ENCODE peak calls at places on chromosome 22, in ten cellular contexts. K, M, E, P, L, G, I, Q, X and V are unnamed samples.

GRCh38 chr22:42673898-42674390 is 24.8 kb upstream of the CYB5R3 start:
- DNase-seq in K (no peak), X (peak), Q (no peak), I (no peak), G (no peak), E (no peak), P (no peak), M (no peak), L (peak), V (no peak)

GRCh38 chr22:32557424-32557823 is 82.8 kb downstream of the FBXO7 start:
- DNase-seq in I (no peak), X (no peak), K (no peak), Q (no peak), E (no peak), M (no peak), P (no peak), L (no peak), G (peak), V (no peak)

GRCh38 chr22:24140357-24140756 is 40.9 kb upstream of the SUSD2 start:
- DNase-seq in G (no peak), P (no peak), Q (no peak), X (no peak), M (no peak), L (no peak), I (no peak), E (no peak), K (no peak), V (no peak)

GRCh38 chr22:34429314-34429713 is 509.0 kb upstream of the LARGE1 start:
- DNase-seq in K (no peak), G (no peak), X (no peak), L (no peak), M (no peak), Q (no peak), I (no peak), E (no peak), P (no peak), V (no peak)

GRCh38 chr22:37628830-37629229 is 10.6 kb upstream of the SH3BP1 start:
- DNase-seq in M (no peak), P (no peak), E (no peak), X (no peak), G (no peak), Q (no peak), K (no peak), I (no peak), L (no peak), V (no peak)

GRCh38 chr22:42171417-42171816 is 40.8 kb upstream of the CYP2D6 start:
- DNase-seq in L (no peak), P (no peak), X (no peak), K (no peak), E (no peak), I (no peak), G (no peak), M (no peak), Q (no peak), V (no peak)

GRCh38 chr22:49406047-49406650 is 421.5 kb downstream of the BRD1 start:
- DNase-seq in G (no peak), E (no peak), K (no peak), M (peak), P (no peak), I (no peak), Q (no peak), L (no peak), X (no peak), V (no peak)

GRCh38 chr22:20807315-20807752 is 33.4 kb downstream of the SERPIND1 start:
- DNase-seq in P (no peak), G (no peak), L (no peak), Q (peak), X (no peak), I (no peak), K (no peak), M (no peak), E (no peak), V (peak)

GRCh38 chr22:44622147-44622427 is 79.9 kb upstream of the PRR5 start:
- DNase-seq in P (no peak), M (no peak), L (no peak), I (no peak), X (no peak), G (peak), E (no peak), K (peak), Q (no peak), V (no peak)

GRCh38 chr22:41197808-41198585 is 7.1 kb upstream of the L3MBTL2 start:
- DNase-seq in M (peak), K (peak), E (no peak), G (no peak), Q (no peak), I (peak), L (peak), X (peak), P (peak), V (peak)

GRCh38 chr22:21835378-21835777 is 32.1 kb downstream of the MAPK1 start:
- DNase-seq in M (no peak), L (no peak), X (no peak), P (no peak), G (no peak), I (no peak), E (no peak), Q (no peak), K (no peak), V (no peak)
- H3K4me3 ChIP-seq in M (no peak), L (no peak), X (no peak), P (no peak), G (no peak), I (no peak), E (no peak), Q (no peak), K (no peak), V (no peak)

GRCh38 chr22:19576460-19577421 is 52.5 kb upstream of the CLDN5 start:
- DNase-seq in G (no peak), E (no peak), Q (no peak), I (no peak), K (peak), M (no peak), X (peak), L (peak), P (no peak), V (peak)
- H3K27ac ChIP-seq in G (peak), E (no peak), Q (no peak), I (peak), K (no peak), M (no peak), X (peak), L (no peak), P (no peak), V (peak)

GRCh38 chr22:45626198-45626651 is 45.4 kb upstream of the ATXN10 start:
- DNase-seq in G (peak), Q (no peak), P (peak), L (no peak), E (no peak), I (peak), K (no peak), X (no peak), M (peak), V (no peak)
- TF ChIP-seq POLR2AphosphoS5 in G (no peak), Q (no peak), P (no peak), L (no peak), E (no peak), I (peak), K (no peak), X (no peak), M (peak), V (no peak)

GRCh38 chr22:36608987-36609386 is 80.0 kb upstream of the EIF3D start:
- DNase-seq in G (no peak), E (no peak), Q (no peak), I (no peak), L (peak), K (no peak), X (no peak), P (no peak), M (no peak), V (no peak)
- H3K4me3 ChIP-seq in G (no peak), E (no peak), Q (no peak), I (no peak), L (no peak), K (no peak), X (no peak), P (no peak), M (no peak), V (no peak)

GRCh38 chr22:39494471-39495120 is 7.5 kb upstream of the MIEF1 start:
- DNase-seq in Q (no peak), K (no peak), E (no peak), I (no peak), G (no peak), X (no peak), P (no peak), L (no peak), M (no peak), V (peak)
- H3K27ac ChIP-seq in Q (no peak), K (no peak), E (no peak), I (no peak), G (no peak), X (no peak), P (no peak), L (no peak), M (no peak), V (peak)